ENCODE peak calls at places on chromosomes 3 and 15, in nine cellular contexts. T is IMR-90, C is dorsolateral prefrontal cortex, Z is lower lobe of right lung, W is thoracic aorta, E is heart right ventricle, V is left lung, P is PC-3, M is HCT116. R is an unnamed sample. For H3K27me3, the result is how much of the 10 kb centered on the place peaks cover.

GRCh38 chr15:65993226-65993625 is 123.9 kb downstream of the RAB11A start:
- DNase-seq in T (no peak), P (no peak), C (no peak), Z (no peak), V (no peak), M (no peak), E (no peak), W (no peak), R (no peak)

GRCh38 chr15:43723151-43723550 is 23.1 kb upstream of the PDIA3 start:
- DNase-seq in P (no peak), E (no peak), M (no peak), Z (no peak), V (no peak), T (no peak), W (no peak), C (no peak), R (no peak)

GRCh38 chr3:147185781-147186180 is 220.6 kb downstream of the ZIC4 start:
- DNase-seq in T (no peak), C (no peak), Z (no peak), V (no peak), W (no peak), M (no peak), E (no peak), P (no peak), R (no peak)

GRCh38 chr15:68151277-68151676 is 53.9 kb downstream of the CALML4 start:
- DNase-seq in W (no peak), E (no peak), C (no peak), M (no peak), Z (no peak), T (peak), P (no peak), V (no peak), R (no peak)

GRCh38 chr3:87045473-87045872 is 54.5 kb upstream of the VGLL3 start:
- DNase-seq in C (no peak), P (peak), T (no peak), M (no peak), W (no peak), V (no peak), E (no peak), Z (no peak), R (no peak)

GRCh38 chr3:126155280-126155640 is 25.1 kb downstream of the ALDH1L1 start:
- DNase-seq in Z (no peak), M (no peak), E (no peak), V (no peak), T (no peak), C (no peak), P (no peak), W (no peak), R (no peak)

GRCh38 chr15:69044899-69045298 is 30.4 kb downstream of the NOX5 start:
- DNase-seq in C (no peak), P (peak), E (no peak), W (no peak), V (no peak), M (no peak), Z (no peak), T (peak), R (peak)

GRCh38 chr3:58323795-58324674 is 8.7 kb upstream of the PXK start:
- DNase-seq in E (no peak), M (no peak), P (peak), T (peak), C (no peak), V (no peak), Z (no peak), W (no peak), R (no peak)

GRCh38 chr3:95923496-95924210 is 890.7 kb upstream of the EPHA6 start:
- DNase-seq in W (no peak), E (no peak), M (no peak), C (no peak), V (no peak), P (peak), Z (no peak), T (peak), R (peak)

GRCh38 chr3:55897573-55898224 is 410.6 kb upstream of the WNT5A start:
- DNase-seq in T (peak), Z (no peak), E (no peak), W (no peak), V (no peak), M (no peak), C (no peak), P (peak), R (peak)

GRCh38 chr3:177944228-177944661 is 592.0 kb upstream of the KCNMB2 start:
- DNase-seq in T (peak), P (peak), M (no peak), E (no peak), C (no peak), Z (no peak), V (no peak), W (no peak), R (peak)

GRCh38 chr15:56640127-56640526 is 93.2 kb downstream of the ZNF280D start:
- DNase-seq in C (no peak), V (no peak), P (no peak), E (no peak), M (no peak), Z (no peak), W (no peak), T (no peak), R (no peak)

GRCh38 chr3:57221883-57222282 is 5.6 kb upstream of the APPL1 start:
- DNase-seq in W (no peak), V (no peak), Z (no peak), M (no peak), C (no peak), P (peak), E (no peak), T (peak), R (peak)

GRCh38 chr15:92709064-92709463 is 53.5 kb upstream of the FAM174B start:
- DNase-seq in C (no peak), M (no peak), P (peak), T (no peak), W (no peak), E (no peak), Z (no peak), V (no peak), R (peak)

GRCh38 chr15:99511529-99511864 is 54.3 kb upstream of the MEF2A start:
- DNase-seq in P (no peak), Z (no peak), V (no peak), T (peak), M (no peak), C (no peak), W (no peak), E (no peak), R (no peak)

GRCh38 chr15:99509686-99510461 is 55.9 kb upstream of the MEF2A start:
- DNase-seq in V (no peak), P (no peak), W (no peak), E (no peak), M (no peak), C (no peak), T (no peak), Z (no peak), R (no peak)

GRCh38 chr15:99514306-99514705 is 51.5 kb upstream of the MEF2A start:
- DNase-seq in E (no peak), P (no peak), M (no peak), V (no peak), Z (no peak), C (no peak), W (no peak), T (no peak), R (no peak)

GRCh38 chr15:99508807-99509311 is 56.9 kb upstream of the MEF2A start:
- DNase-seq in M (no peak), C (no peak), Z (no peak), V (no peak), E (no peak), W (no peak), P (peak), T (no peak), R (no peak)

DNA sequence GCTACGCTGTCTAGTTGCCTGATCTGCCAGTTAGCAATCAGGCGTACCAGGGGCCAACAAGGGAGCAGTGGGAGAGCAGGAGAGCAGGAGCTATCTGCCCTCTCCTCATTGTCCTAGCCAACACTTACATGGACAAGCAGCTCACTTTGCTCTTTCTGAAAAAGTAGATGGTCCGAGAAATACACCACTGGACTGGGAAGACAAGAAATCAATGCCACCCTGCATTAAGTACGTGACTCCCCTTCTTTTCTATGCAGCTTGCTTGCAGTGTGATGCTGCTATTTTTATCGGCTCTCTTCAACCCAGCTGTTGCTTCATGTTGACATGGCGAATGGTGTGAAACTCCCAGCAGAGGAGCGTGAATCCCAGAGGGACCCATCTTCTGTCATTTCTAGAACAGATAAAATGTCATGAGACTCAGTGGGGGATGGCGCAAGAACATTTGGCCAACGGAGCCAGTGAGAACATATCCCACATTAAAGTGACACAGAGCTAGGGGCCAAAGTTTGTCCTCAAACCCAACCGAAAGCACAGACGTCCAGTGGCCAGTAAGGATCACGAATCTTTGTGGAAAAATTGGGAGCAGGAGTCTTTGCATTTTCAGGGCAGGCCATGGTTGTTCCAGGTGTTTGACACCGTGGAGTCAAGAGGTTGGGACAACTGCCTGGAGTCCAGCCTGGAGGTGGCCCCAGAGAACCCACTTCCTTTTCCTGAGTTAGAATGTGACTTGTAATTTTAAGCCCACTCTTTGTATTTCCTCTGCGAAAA is 53.7 kb upstream of the MEF2A start:
- DNase-seq in C (no peak), Z (no peak), T (no peak), E (no peak), P (no peak), M (no peak), V (no peak), W (no peak), R (no peak)
- TF ChIP-seq CTCF in C (no peak), Z (no peak), T (no peak), E (no peak), P (no peak), M (no peak), V (no peak), W (no peak), R (no peak)

DNA sequence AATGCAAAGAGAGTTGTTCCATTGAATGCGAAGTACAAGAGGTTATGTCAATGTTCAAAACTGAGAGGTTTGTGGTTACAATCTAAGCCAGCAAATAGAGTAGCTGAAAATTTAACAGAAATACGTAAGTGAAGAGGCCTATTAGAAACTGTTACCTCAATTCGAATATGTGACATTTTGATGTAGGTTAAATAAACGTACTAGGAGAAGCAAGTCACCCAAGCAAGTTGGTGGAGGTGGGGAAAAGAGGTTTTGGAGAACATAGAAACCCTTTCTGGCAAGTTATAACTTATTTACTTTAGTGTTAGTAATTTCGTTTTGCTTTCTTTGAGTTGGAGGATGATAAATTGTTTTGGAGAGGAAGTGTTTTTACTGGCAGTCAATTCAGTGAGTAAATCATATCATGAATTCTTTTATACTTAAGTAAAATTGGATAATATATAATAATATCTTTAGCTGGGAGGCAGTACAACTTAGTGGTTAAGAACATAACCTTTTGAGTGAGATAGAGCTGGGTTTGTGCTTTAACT is 91.2 kb upstream of the NAALADL2 start:
- DNase-seq in W (no peak), M (no peak), E (no peak), Z (no peak), C (no peak), V (no peak), T (peak), P (peak), R (no peak)
- H3K4me3 ChIP-seq in W (peak), M (no peak), E (no peak), Z (no peak), C (no peak), V (no peak), T (no peak), P (peak), R (no peak)

GRCh38 chr3:127999509-128000106 is 52.6 kb upstream of the SEC61A1 start:
- DNase-seq in M (no peak), Z (no peak), P (no peak), W (no peak), V (no peak), C (no peak), T (no peak), E (no peak), R (no peak)
- H3K27me3 ChIP-seq in M (under half), Z (under half), P (under half), W (under half), V (under half), C (under half), T (under half), E (under half), R (under half)

GRCh38 chr15:60328852-60329443 is 68.8 kb downstream of the ANXA2 start:
- DNase-seq in P (peak), V (no peak), E (no peak), Z (no peak), M (no peak), T (peak), W (no peak), C (no peak), R (peak)
- TF ChIP-seq CTCF in P (peak), V (peak), E (peak), Z (peak), M (peak), T (peak), W (peak), C (peak), R (peak)